ENCODE peak calls at places on chromosomes 16 and 17, in six cellular contexts. W is cardiac fibroblast; F is stimulated activated CD4-positive, alpha-beta T cell treated with anti-CD3 and anti-CD28 coated beads, Interleukin-2, amount 100 ng/mL, for 48 hours; N is RWPE1; P is ELR; L is NCI-H1092 treated with DMSO at 0.1 percent for 48 hours. U is an unnamed sample.

GRCh38 chr17:31216053-31216751 is 80.8 kb downstream of the OMG start:
- DNase-seq in W (peak; percentile 84), F (no peak), N (peak; percentile 16), P (peak; percentile 83), L (peak; percentile 5), U (peak; percentile 15)

GRCh38 chr16:57893559-57894389 is 77.2 kb downstream of the CNGB1 start:
- DNase-seq in N (peak; percentile 75), F (no peak), W (peak; percentile 100), L (no peak), P (peak; percentile 98), U (no peak)

GRCh38 chr16:84844049-84844350 is 24.2 kb downstream of the CRISPLD2 start:
- DNase-seq in W (no peak), L (no peak), P (no peak), F (no peak), N (no peak), U (no peak)

GRCh38 chr16:11901091-11901490 is 14.7 kb downstream of the GSPT1 start:
- DNase-seq in L (no peak), P (no peak), W (peak; percentile 15), F (no peak), N (no peak), U (no peak)

GRCh38 chr17:44400226-44400847 is 10.9 kb upstream of the ITGA2B start:
- DNase-seq in W (peak; percentile 54), F (no peak), L (no peak), N (peak; percentile 20), P (peak; percentile 40), U (no peak)

GRCh38 chr16:9123871-9124270 is 32.4 kb downstream of the HAPSTR1 start:
- DNase-seq in F (no peak), N (peak; percentile 70), P (no peak), W (peak; percentile 22), L (no peak), U (no peak)

GRCh38 chr17:45357364-45357997 is 40.7 kb upstream of the MAP3K14 start:
- DNase-seq in N (no peak), W (no peak), F (no peak), P (no peak), L (no peak), U (no peak)

GRCh38 chr17:13643196-13643595 is 41.5 kb upstream of the HS3ST3A1 start:
- DNase-seq in W (no peak), P (no peak), F (no peak), N (no peak), L (no peak), U (no peak)

GRCh38 chr16:56576585-56577299 is 11.9 kb downstream of the MT4 start:
- DNase-seq in L (peak; percentile 57), P (peak; percentile 71), W (peak; percentile 71), F (peak; percentile 90), N (peak; percentile 70), U (peak; percentile 37)

GRCh38 chr17:19341211-19341631 is 21.3 kb downstream of the B9D1 start:
- DNase-seq in W (no peak), F (no peak), L (no peak), N (no peak), P (no peak), U (no peak)

GRCh38 chr17:35716897-35717839 is 14.3 kb upstream of the RASL10B start:
- DNase-seq in N (no peak), P (no peak), W (peak; percentile 14), F (no peak), L (no peak), U (no peak)

GRCh38 chr16:77322757-77323156 is 112.1 kb downstream of the ADAMTS18 start:
- DNase-seq in N (no peak), L (peak; percentile 91), W (no peak), P (no peak), F (no peak), U (no peak)

GRCh38 chr16:56357291-56357764 is 68.0 kb downstream of the AMFR start:
- DNase-seq in N (peak; percentile 30), F (no peak), P (peak; percentile 73), L (no peak), W (peak; percentile 69), U (no peak)

GRCh38 chr17:50209472-50210248 is 8.2 kb upstream of the COL1A1 start:
- DNase-seq in N (no peak), L (no peak), F (no peak), P (peak; percentile 95), W (peak; percentile 99), U (no peak)

GRCh38 chr17:62578757-62579487 is 48.5 kb upstream of the MRC2 start:
- DNase-seq in F (no peak), P (no peak), W (no peak), N (no peak), L (no peak), U (no peak)

GRCh38 chr16:27498020-27498419 is 51.7 kb downstream of the GTF3C1 start:
- DNase-seq in L (no peak), N (no peak), P (no peak), W (no peak), F (no peak), U (no peak)

GRCh38 chr17:27633312-27634025 is 2.5 kb downstream of the LGALS9 start:
- DNase-seq in N (no peak), W (no peak), P (no peak), L (no peak), F (no peak), U (no peak)

GRCh38 chr16:70271696-70272095 is 17.6 kb downstream of the AARS1 start:
- DNase-seq in N (no peak), L (no peak), F (no peak), W (no peak), P (no peak), U (no peak)

GRCh38 chr16:55225972-55226542 is 97.9 kb upstream of the IRX6 start:
- DNase-seq in P (no peak), F (no peak), N (no peak), W (no peak), L (no peak), U (no peak)

GRCh38 chr16:49527621-49528020 is 154.0 kb downstream of the C16orf78 start:
- DNase-seq in F (no peak), W (no peak), N (no peak), P (no peak), L (no peak), U (no peak)

U was measured in GM12864.